ENCODE peak calls at places on chromosomes 1 and 21, in ten cellular contexts. One of them, this sample, is unnamed.

GRCh38 chr1:248810727-248811513 is 14.8 kb downstream of the SH3BP5L start:
- DNase-seq in stomach: peak; percentile 49
- DNase-seq in suprapubic skin: no peak
- DNase-seq in sigmoid colon: no peak
- DNase-seq in prostate gland: no peak
- DNase-seq in breast epithelium: no peak
- DNase-seq in ovary: no peak
- DNase-seq in IMR-90: no peak
- DNase-seq in A549: no peak
- DNase-seq in H1: no peak
- DNase-seq in this sample: no peak

GRCh38 chr1:239815074-239815473 is 276.6 kb upstream of the FMN2 start:
- DNase-seq in stomach: no peak
- DNase-seq in suprapubic skin: no peak
- DNase-seq in ovary: no peak
- DNase-seq in H1: no peak
- DNase-seq in breast epithelium: no peak
- DNase-seq in sigmoid colon: no peak
- DNase-seq in IMR-90: no peak
- DNase-seq in prostate gland: no peak
- DNase-seq in A549: no peak
- DNase-seq in this sample: no peak

GRCh38 chr1:188355082-188355481 is 1526.3 kb downstream of the PLA2G4A start:
- DNase-seq in A549: peak; percentile 27
- DNase-seq in prostate gland: no peak
- DNase-seq in breast epithelium: no peak
- DNase-seq in sigmoid colon: no peak
- DNase-seq in ovary: no peak
- DNase-seq in stomach: no peak
- DNase-seq in IMR-90: no peak
- DNase-seq in H1: no peak
- DNase-seq in suprapubic skin: no peak
- DNase-seq in this sample: no peak

GRCh38 chr1:82317671-82318070 is 516.9 kb downstream of the ADGRL2 start:
- DNase-seq in IMR-90: no peak
- DNase-seq in prostate gland: no peak
- DNase-seq in A549: no peak
- DNase-seq in sigmoid colon: no peak
- DNase-seq in ovary: no peak
- DNase-seq in breast epithelium: no peak
- DNase-seq in stomach: no peak
- DNase-seq in suprapubic skin: no peak
- DNase-seq in H1: no peak
- DNase-seq in this sample: no peak

GRCh38 chr1:37267111-37267835 is 207.1 kb upstream of the ZC3H12A start:
- DNase-seq in suprapubic skin: no peak
- DNase-seq in sigmoid colon: no peak
- DNase-seq in stomach: no peak
- DNase-seq in IMR-90: no peak
- DNase-seq in breast epithelium: no peak
- DNase-seq in prostate gland: no peak
- DNase-seq in H1: no peak
- DNase-seq in ovary: no peak
- DNase-seq in A549: no peak
- DNase-seq in this sample: no peak

GRCh38 chr1:10819198-10819901 is 22.9 kb upstream of the CASZ1 start:
- DNase-seq in A549: no peak
- DNase-seq in prostate gland: no peak
- DNase-seq in breast epithelium: no peak
- DNase-seq in H1: no peak
- DNase-seq in stomach: no peak
- DNase-seq in ovary: no peak
- DNase-seq in IMR-90: no peak
- DNase-seq in suprapubic skin: no peak
- DNase-seq in sigmoid colon: no peak
- DNase-seq in this sample: no peak

GRCh38 chr1:34796990-34797389 is 4.2 kb downstream of the GJA4 start:
- DNase-seq in sigmoid colon: no peak
- DNase-seq in H1: no peak
- DNase-seq in prostate gland: no peak
- DNase-seq in suprapubic skin: no peak
- DNase-seq in stomach: no peak
- DNase-seq in A549: no peak
- DNase-seq in ovary: no peak
- DNase-seq in IMR-90: no peak
- DNase-seq in breast epithelium: no peak
- DNase-seq in this sample: no peak

GRCh38 chr1:59653968-59654367 is 160.8 kb upstream of the HOOK1 start:
- DNase-seq in suprapubic skin: no peak
- DNase-seq in ovary: no peak
- DNase-seq in sigmoid colon: no peak
- DNase-seq in A549: no peak
- DNase-seq in prostate gland: no peak
- DNase-seq in breast epithelium: no peak
- DNase-seq in stomach: no peak
- DNase-seq in IMR-90: no peak
- DNase-seq in H1: no peak
- DNase-seq in this sample: no peak

DNA sequence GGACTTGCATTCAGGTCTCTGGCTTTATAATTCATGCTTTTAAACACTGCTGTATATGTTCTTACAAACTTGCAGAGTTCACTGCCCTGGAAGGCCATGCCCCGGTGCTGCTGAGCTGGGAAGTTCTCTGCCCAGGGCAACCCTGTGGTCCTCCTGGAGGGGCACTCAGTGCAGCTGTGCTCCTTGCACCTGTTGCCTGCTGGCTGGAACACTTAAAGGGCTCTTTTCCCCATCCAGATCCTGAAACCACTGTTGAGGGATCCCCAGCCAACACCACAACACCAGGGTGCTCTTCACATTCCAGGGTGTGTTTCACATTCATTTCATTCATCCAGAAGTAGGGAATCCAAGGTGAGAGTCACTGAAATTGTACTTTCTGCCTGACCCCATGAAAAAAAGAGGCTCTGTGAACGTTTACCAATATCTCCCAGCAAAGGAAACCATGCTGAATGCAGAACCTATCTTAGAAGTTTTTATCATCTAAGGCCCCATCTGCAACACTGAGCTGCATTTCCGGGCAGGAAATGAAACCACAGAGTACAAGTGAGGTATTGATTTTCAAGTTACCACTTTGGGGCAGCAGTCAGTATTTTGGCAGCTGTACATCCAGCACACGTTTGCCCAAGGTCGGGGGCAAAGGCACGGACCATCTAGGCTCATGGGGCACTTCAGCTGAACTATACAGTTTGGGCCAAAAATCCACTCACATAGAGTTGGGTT is 16.4 kb upstream of the KIAA0040 start:
- DNase-seq in sigmoid colon: no peak
- DNase-seq in prostate gland: no peak
- DNase-seq in ovary: no peak
- DNase-seq in H1: no peak
- DNase-seq in stomach: no peak
- DNase-seq in A549: no peak
- DNase-seq in suprapubic skin: no peak
- DNase-seq in breast epithelium: no peak
- DNase-seq in IMR-90: no peak
- DNase-seq in this sample: peak; percentile 78
- TF ChIP-seq POLR2A in sigmoid colon: no peak
- TF ChIP-seq POLR2A in prostate gland: no peak
- TF ChIP-seq POLR2A in ovary: no peak
- TF ChIP-seq POLR2A in H1: no peak
- TF ChIP-seq POLR2A in stomach: no peak
- TF ChIP-seq POLR2A in A549: no peak
- TF ChIP-seq POLR2A in suprapubic skin: no peak
- TF ChIP-seq POLR2A in breast epithelium: no peak
- TF ChIP-seq POLR2A in IMR-90: no peak
- TF ChIP-seq POLR2A in this sample: no peak

DNA sequence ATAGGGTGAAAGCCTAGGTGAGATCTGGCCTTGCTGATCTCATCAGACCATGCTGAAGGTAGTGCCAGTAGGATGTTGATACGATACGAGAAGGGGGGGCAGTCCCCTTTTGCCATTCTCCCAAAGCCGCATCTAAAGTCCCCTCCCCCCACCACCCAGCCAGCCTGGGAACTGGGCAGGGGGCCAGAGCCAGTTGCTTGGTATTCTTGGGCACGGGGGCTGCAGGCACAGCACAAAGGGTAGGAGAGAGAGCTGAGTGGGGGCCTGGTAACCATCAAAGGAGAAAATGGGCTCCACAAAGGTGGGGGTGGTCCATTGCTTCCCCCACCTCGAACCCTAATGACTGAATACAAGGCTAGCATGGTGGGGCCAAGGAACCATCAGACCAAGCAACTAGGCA is 5.4 kb downstream of the PEA15 start:
- DNase-seq in stomach: no peak
- DNase-seq in sigmoid colon: no peak
- DNase-seq in suprapubic skin: no peak
- DNase-seq in IMR-90: no peak
- DNase-seq in breast epithelium: no peak
- DNase-seq in H1: no peak
- DNase-seq in prostate gland: no peak
- DNase-seq in ovary: peak; percentile 38
- DNase-seq in A549: no peak
- DNase-seq in this sample: no peak
- H3K4me1 ChIP-seq in stomach: peaks cover 59% of the 10 kb centered on the region
- H3K4me1 ChIP-seq in sigmoid colon: peaks cover 56% of the 10 kb centered on the region
- H3K4me1 ChIP-seq in suprapubic skin: peaks cover 62% of the 10 kb centered on the region
- H3K4me1 ChIP-seq in IMR-90: peaks cover 38% of the 10 kb centered on the region
- H3K4me1 ChIP-seq in breast epithelium: peaks cover 8% of the 10 kb centered on the region
- H3K4me1 ChIP-seq in H1: peaks cover 32% of the 10 kb centered on the region
- H3K4me1 ChIP-seq in prostate gland: peaks cover 10% of the 10 kb centered on the region
- H3K4me1 ChIP-seq in ovary: peaks cover 20% of the 10 kb centered on the region
- H3K4me1 ChIP-seq in A549: peaks cover 35% of the 10 kb centered on the region
- H3K4me1 ChIP-seq in this sample: peaks cover 10% of the 10 kb centered on the region

GRCh38 chr21:42279341-42279871 is 35.8 kb downstream of the TFF3 start:
- DNase-seq in prostate gland: no peak
- DNase-seq in ovary: no peak
- DNase-seq in sigmoid colon: no peak
- DNase-seq in stomach: no peak
- DNase-seq in A549: no peak
- DNase-seq in suprapubic skin: no peak
- DNase-seq in breast epithelium: no peak
- DNase-seq in H1: no peak
- DNase-seq in IMR-90: no peak
- DNase-seq in this sample: no peak
- H3K4me3 ChIP-seq in prostate gland: no peak overlapping the region
- H3K4me3 ChIP-seq in ovary: no peak overlapping the region
- H3K4me3 ChIP-seq in sigmoid colon: no peak overlapping the region
- H3K4me3 ChIP-seq in stomach: no peak overlapping the region
- H3K4me3 ChIP-seq in A549: no peak overlapping the region
- H3K4me3 ChIP-seq in suprapubic skin: no peak overlapping the region
- H3K4me3 ChIP-seq in breast epithelium: no peak overlapping the region
- H3K4me3 ChIP-seq in H1: no peak overlapping the region
- H3K4me3 ChIP-seq in IMR-90: no peak overlapping the region
- H3K4me3 ChIP-seq in this sample: no peak overlapping the region

GRCh38 chr1:111582644-111583618 is 36.7 kb upstream of the RAP1A start:
- DNase-seq in breast epithelium: no peak
- DNase-seq in stomach: no peak
- DNase-seq in suprapubic skin: no peak
- DNase-seq in H1: no peak
- DNase-seq in ovary: no peak
- DNase-seq in A549: no peak
- DNase-seq in prostate gland: no peak
- DNase-seq in sigmoid colon: no peak
- DNase-seq in IMR-90: no peak
- DNase-seq in this sample: no peak

GRCh38 chr1:111581166-111581565 is 38.4 kb upstream of the RAP1A start:
- DNase-seq in suprapubic skin: no peak
- DNase-seq in H1: no peak
- DNase-seq in prostate gland: no peak
- DNase-seq in sigmoid colon: no peak
- DNase-seq in ovary: no peak
- DNase-seq in stomach: no peak
- DNase-seq in A549: no peak
- DNase-seq in breast epithelium: no peak
- DNase-seq in IMR-90: no peak
- DNase-seq in this sample: no peak

GRCh38 chr1:111586112-111586511 is 33.5 kb upstream of the RAP1A start:
- DNase-seq in A549: no peak
- DNase-seq in H1: no peak
- DNase-seq in stomach: no peak
- DNase-seq in ovary: no peak
- DNase-seq in prostate gland: no peak
- DNase-seq in IMR-90: no peak
- DNase-seq in suprapubic skin: no peak
- DNase-seq in sigmoid colon: no peak
- DNase-seq in breast epithelium: no peak
- DNase-seq in this sample: no peak

GRCh38 chr1:111585461-111586100 is 34.0 kb upstream of the RAP1A start:
- DNase-seq in H1: no peak
- DNase-seq in breast epithelium: no peak
- DNase-seq in IMR-90: no peak
- DNase-seq in suprapubic skin: no peak
- DNase-seq in ovary: no peak
- DNase-seq in A549: no peak
- DNase-seq in prostate gland: no peak
- DNase-seq in stomach: no peak
- DNase-seq in sigmoid colon: no peak
- DNase-seq in this sample: no peak

DNA sequence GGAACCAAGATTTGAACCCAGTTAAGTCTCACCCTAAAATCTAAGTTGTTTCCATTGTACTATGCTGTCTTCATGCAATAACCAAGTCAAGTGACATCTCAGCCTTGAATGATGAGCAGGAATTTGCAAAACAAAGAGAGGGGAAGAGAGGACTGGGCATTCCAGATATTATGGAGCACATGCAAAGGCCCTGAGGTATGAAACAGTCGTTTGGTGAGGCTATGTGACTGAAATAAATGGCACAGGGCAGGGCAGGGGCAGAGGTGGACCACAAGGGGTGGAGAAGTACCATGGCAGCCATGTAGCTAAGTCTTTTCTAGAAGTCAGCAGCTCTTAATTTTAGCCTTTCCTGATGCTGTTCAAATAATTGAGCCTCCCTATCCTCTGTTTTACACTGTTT is 37.6 kb upstream of the RAP1A start:
- DNase-seq in H1: no peak
- DNase-seq in suprapubic skin: no peak
- DNase-seq in A549: no peak
- DNase-seq in breast epithelium: no peak
- DNase-seq in prostate gland: no peak
- DNase-seq in stomach: no peak
- DNase-seq in ovary: no peak
- DNase-seq in sigmoid colon: no peak
- DNase-seq in IMR-90: no peak
- DNase-seq in this sample: no peak
- TF ChIP-seq POLR2A in H1: no peak
- TF ChIP-seq POLR2A in suprapubic skin: no peak
- TF ChIP-seq POLR2A in A549: no peak
- TF ChIP-seq POLR2A in breast epithelium: no peak
- TF ChIP-seq POLR2A in prostate gland: no peak
- TF ChIP-seq POLR2A in stomach: no peak
- TF ChIP-seq POLR2A in ovary: no peak
- TF ChIP-seq POLR2A in sigmoid colon: no peak
- TF ChIP-seq POLR2A in IMR-90: no peak
- TF ChIP-seq POLR2A in this sample: no peak

This sample was measured in Peyer's patch.